ENCODE peak calls at places on chromosomes 5 and 9, in four cellular contexts. Z is GM04504; U is GDM1; B is effector CD4-positive, alpha-beta T cell. L is an unnamed sample.

GRCh38 chr9:109968332-109968657 is 188.3 kb downstream of the PALM2AKAP2 start:
- DNase-seq in Z (no peak), U (no peak), B (peak; percentile 4), L (no peak)

GRCh38 chr5:136016945-136017530 is 11.8 kb upstream of the TGFBI start:
- DNase-seq in Z (no peak), U (no peak), B (no peak), L (no peak)

GRCh38 chr5:52342361-52342760 is 445.4 kb upstream of the ITGA1 start:
- DNase-seq in Z (no peak), U (no peak), B (no peak), L (no peak)

GRCh38 chr5:10229306-10230048 is 20.2 kb downstream of the ATPSCKMT start:
- DNase-seq in Z (peak; percentile 45), U (no peak), B (no peak), L (no peak)

GRCh38 chr5:78527054-78527884 is 121.3 kb downstream of the LHFPL2 start:
- DNase-seq in Z (peak; percentile 93), U (no peak), B (no peak), L (no peak)

GRCh38 chr9:82168585-82168984 is 180.0 kb downstream of the SPATA31D1 start:
- DNase-seq in Z (no peak), U (no peak), B (no peak), L (no peak)

GRCh38 chr9:124779368-124780059 is 2.6 kb downstream of the OLFML2A start:
- DNase-seq in Z (peak; percentile 40), U (no peak), B (no peak), L (no peak)

GRCh38 chr9:86707932-86708510 is 239.3 kb downstream of the GAS1 start:
- DNase-seq in Z (no peak), U (no peak), B (no peak), L (no peak)

GRCh38 chr9:90853945-90854344 is 52.3 kb downstream of the SYK start:
- DNase-seq in Z (no peak), U (no peak), B (no peak), L (no peak)

GRCh38 chr5:1546556-1546955 is 22.8 kb upstream of the LPCAT1 start:
- DNase-seq in Z (no peak), U (no peak), B (no peak), L (no peak)

GRCh38 chr5:150777685-150778084 is 872 bp upstream of the SMIM3 start:
- DNase-seq in Z (no peak), U (no peak), B (no peak), L (no peak)

GRCh38 chr9:24218656-24219055 is 327.0 kb downstream of the IZUMO3 start:
- DNase-seq in Z (no peak), U (no peak), B (no peak), L (no peak)

GRCh38 chr5:52708463-52708862 is 79.3 kb upstream of the ITGA1 start:
- DNase-seq in Z (no peak), U (no peak), B (no peak), L (no peak)

GRCh38 chr9:129319076-129319937 is 141.2 kb upstream of the IER5L start:
- DNase-seq in Z (no peak), U (no peak), B (no peak), L (no peak)

GRCh38 chr9:34463098-34463900 is 4.7 kb downstream of the DNAI1 start:
- DNase-seq in Z (peak; percentile 58), U (no peak), B (no peak), L (no peak)

GRCh38 chr9:131661954-131662621 is 77.8 kb downstream of the RAPGEF1 start:
- DNase-seq in Z (no peak), U (no peak), B (peak; percentile 53), L (peak; percentile 47)

GRCh38 chr9:77897292-77897691 is 134.3 kb downstream of the GNAQ start:
- DNase-seq in Z (no peak), U (no peak), B (no peak), L (no peak)

GRCh38 chr5:170720179-170720578 is 63.3 kb upstream of the GABRP start:
- DNase-seq in Z (no peak), U (no peak), B (no peak), L (no peak)

GRCh38 chr9:100286257-100286656 is 66.5 kb downstream of the TEX10 start:
- DNase-seq in Z (no peak), U (no peak), B (no peak), L (no peak)

GRCh38 chr9:14747116-14747515 is 24.6 kb upstream of the CER1 start:
- DNase-seq in Z (no peak), U (no peak), B (no peak), L (no peak)

GRCh38 chr9:19999491-20000057 is 210.7 kb upstream of the SLC24A2 start:
- DNase-seq in Z (peak; percentile 55), U (no peak), B (no peak), L (no peak)

GRCh38 chr5:24633705-24634325 is 11.0 kb downstream of the CDH10 start:
- DNase-seq in Z (peak; percentile 13), U (no peak), B (no peak), L (no peak)

GRCh38 chr9:114931407-114931806 is 1.0 kb upstream of the TNFSF8 start:
- DNase-seq in Z (no peak), U (no peak), B (no peak), L (no peak)

GRCh38 chr5:50711280-50711679 is 44.8 kb downstream of the PARP8 start:
- DNase-seq in Z (no peak), U (peak; percentile 68), B (peak; percentile 45), L (peak; percentile 38)

GRCh38 chr5:73911761-73912393 is 285.9 kb downstream of the ARHGEF28 start:
- DNase-seq in Z (peak; percentile 45), U (no peak), B (no peak), L (no peak)

GRCh38 chr9:135670721-135671590 is 7.8 kb downstream of the LCN9 start:
- DNase-seq in Z (no peak), U (no peak), B (no peak), L (no peak)

GRCh38 chr9:101727621-101728524 is 10.6 kb downstream of the GRIN3A start:
- DNase-seq in Z (no peak), U (no peak), B (no peak), L (no peak)

GRCh38 chr5:114695292-114695904 is 333.5 kb downstream of the KCNN2 start:
- DNase-seq in Z (no peak), U (no peak), B (no peak), L (no peak)

GRCh38 chr5:172565931-172566665 is 75.0 kb upstream of the NEURL1B start:
- DNase-seq in Z (no peak), U (no peak), B (no peak), L (no peak)

GRCh38 chr5:149489605-149490037 is 61.6 kb downstream of the CSNK1A1 start:
- DNase-seq in Z (peak; percentile 53), U (no peak), B (no peak), L (no peak)

GRCh38 chr9:98097836-98098235 is 21.2 kb downstream of the TRIM14 start:
- DNase-seq in Z (no peak), U (no peak), B (peak; percentile 35), L (no peak)

GRCh38 chr5:168528521-168529360 is at the start of gene FBLL1:
- DNase-seq in Z (peak; percentile 2), U (no peak), B (no peak), L (no peak)

GRCh38 chr9:114238919-114239879 is 83.7 kb upstream of the ORM1 start:
- DNase-seq in Z (peak; percentile 78), U (no peak), B (no peak), L (no peak)

GRCh38 chr5:97071101-97071500 is 71.3 kb downstream of the LIX1 start:
- DNase-seq in Z (peak; percentile 60), U (no peak), B (no peak), L (no peak)

GRCh38 chr9:96331236-96331947 is 29.4 kb upstream of the HSD17B3 start:
- DNase-seq in Z (no peak), U (no peak), B (no peak), L (no peak)

GRCh38 chr5:149379177-149379761 is at the start of gene IL17B:
- DNase-seq in Z (no peak), U (no peak), B (no peak), L (no peak)

GRCh38 chr5:140502834-140503233 is 44.6 kb upstream of the EIF4EBP3 start:
- DNase-seq in Z (no peak), U (no peak), B (no peak), L (no peak)

GRCh38 chr5:6394429-6395101 is 16.2 kb upstream of the MED10 start:
- DNase-seq in Z (no peak), U (no peak), B (no peak), L (no peak)

L was measured in T-helper 9 cell.